ENCODE peak calls at places on chromosomes 12 and 14, in seven cellular contexts. B is Peyer's patch; Q is CD8-positive, alpha-beta T cell; Y is left lung; O is heart right ventricle; U is upper lobe of right lung; S is lower lobe of right lung. G is an unnamed sample.

GRCh38 chr12:56029666-56030293 is 8.9 kb downstream of the IKZF4 start:
- DNase-seq in S (no peak), U (no peak), B (peak; percentile 68), O (peak; percentile 28), Q (no peak), Y (no peak), G (no peak)

GRCh38 chr14:51419685-51420084 is 179.6 kb downstream of the TMX1 start:
- DNase-seq in O (no peak), Q (peak; percentile 2), U (no peak), S (no peak), B (no peak), Y (no peak), G (no peak)

GRCh38 chr12:25284024-25284423 is 33.3 kb upstream of the KRAS start:
- DNase-seq in S (no peak), Y (no peak), U (no peak), B (no peak), O (no peak), Q (no peak), G (no peak)

GRCh38 chr12:57390174-57390573 is 40.7 kb downstream of the R3HDM2 start:
- DNase-seq in B (no peak), U (no peak), Q (no peak), S (no peak), O (no peak), Y (no peak), G (no peak)

GRCh38 chr12:67018105-67018504 is 251.1 kb upstream of the CAND1 start:
- DNase-seq in S (no peak), O (no peak), U (no peak), B (no peak), Q (no peak), Y (no peak), G (no peak)

GRCh38 chr12:89349814-89350213 is 2.5 kb downstream of the DUSP6 start:
- DNase-seq in Y (no peak), B (no peak), Q (no peak), O (peak; percentile 64), U (no peak), S (no peak), G (no peak)

GRCh38 chr12:26274441-26275312 is 79.3 kb downstream of the SSPN start:
- DNase-seq in Y (peak; percentile 87), O (peak; percentile 87), B (peak; percentile 88), U (peak; percentile 89), Q (no peak), S (peak; percentile 86), G (peak; percentile 92)

GRCh38 chr12:52903285-52903854 is 1.5 kb downstream of the KRT8 start:
- DNase-seq in Y (peak; percentile 86), O (peak; percentile 79), B (peak; percentile 75), U (peak; percentile 91), Q (peak; percentile 27), S (peak; percentile 87), G (peak; percentile 87)

GRCh38 chr12:67193705-67194104 is 75.5 kb upstream of the CAND1 start:
- DNase-seq in U (no peak), B (no peak), Y (no peak), O (peak; percentile 4), Q (no peak), S (no peak), G (no peak)

GRCh38 chr12:25269701-25270100 is 19.0 kb upstream of the KRAS start:
- DNase-seq in Y (no peak), S (no peak), U (no peak), Q (no peak), O (no peak), B (no peak), G (no peak)

GRCh38 chr14:96602186-96602585 is 100.0 kb downstream of the PAPOLA start:
- DNase-seq in Q (no peak), O (no peak), B (no peak), U (no peak), Y (no peak), S (no peak), G (no peak)

GRCh38 chr14:69005432-69006148 is 26.5 kb upstream of the ACTN1 start:
- DNase-seq in B (peak; percentile 58), Q (no peak), O (peak; percentile 52), Y (no peak), S (no peak), U (no peak), G (peak; percentile 94)

GRCh38 chr12:118345355-118345754 is 27.4 kb downstream of the TAOK3 start:
- DNase-seq in O (no peak), S (no peak), Y (no peak), U (no peak), B (no peak), Q (no peak), G (no peak)

GRCh38 chr14:88473791-88474190 is 81.0 kb downstream of the PTPN21 start:
- DNase-seq in Y (no peak), Q (no peak), S (no peak), U (no peak), O (no peak), B (no peak), G (no peak)

GRCh38 chr14:79466938-79467527 is 744.3 kb downstream of the DIO2 start:
- DNase-seq in O (no peak), U (no peak), S (no peak), Y (peak; percentile 47), B (no peak), Q (no peak), G (no peak)

GRCh38 chr12:89345830-89346740 is 6.2 kb downstream of the DUSP6 start:
- DNase-seq in Y (peak; percentile 78), O (peak; percentile 80), Q (no peak), U (peak; percentile 76), S (peak; percentile 80), B (peak; percentile 85), G (peak; percentile 71)

GRCh38 chr12:12926571-12927071 is 25.3 kb downstream of the GPRC5D start:
- DNase-seq in B (no peak), Q (no peak), S (no peak), O (no peak), Y (no peak), U (no peak), G (no peak)

GRCh38 chr12:18882690-18883089 is 144.8 kb downstream of the CAPZA3 start:
- DNase-seq in S (no peak), U (no peak), O (no peak), B (no peak), Q (no peak), Y (no peak), G (no peak)

GRCh38 chr12:11795910-11796459 is 146.5 kb downstream of the ETV6 start:
- DNase-seq in O (no peak), B (no peak), Y (no peak), S (no peak), Q (no peak), U (no peak), G (no peak)

GRCh38 chr14:71856199-71856919 is 75.9 kb upstream of the RGS6 start:
- DNase-seq in O (no peak), U (no peak), Q (no peak), B (no peak), S (no peak), Y (no peak), G (no peak)

GRCh38 chr12:6460751-6461371 is 9.0 kb downstream of the TAPBPL start:
- DNase-seq in S (no peak), Q (no peak), Y (no peak), O (no peak), U (no peak), B (no peak), G (no peak)

DNA sequence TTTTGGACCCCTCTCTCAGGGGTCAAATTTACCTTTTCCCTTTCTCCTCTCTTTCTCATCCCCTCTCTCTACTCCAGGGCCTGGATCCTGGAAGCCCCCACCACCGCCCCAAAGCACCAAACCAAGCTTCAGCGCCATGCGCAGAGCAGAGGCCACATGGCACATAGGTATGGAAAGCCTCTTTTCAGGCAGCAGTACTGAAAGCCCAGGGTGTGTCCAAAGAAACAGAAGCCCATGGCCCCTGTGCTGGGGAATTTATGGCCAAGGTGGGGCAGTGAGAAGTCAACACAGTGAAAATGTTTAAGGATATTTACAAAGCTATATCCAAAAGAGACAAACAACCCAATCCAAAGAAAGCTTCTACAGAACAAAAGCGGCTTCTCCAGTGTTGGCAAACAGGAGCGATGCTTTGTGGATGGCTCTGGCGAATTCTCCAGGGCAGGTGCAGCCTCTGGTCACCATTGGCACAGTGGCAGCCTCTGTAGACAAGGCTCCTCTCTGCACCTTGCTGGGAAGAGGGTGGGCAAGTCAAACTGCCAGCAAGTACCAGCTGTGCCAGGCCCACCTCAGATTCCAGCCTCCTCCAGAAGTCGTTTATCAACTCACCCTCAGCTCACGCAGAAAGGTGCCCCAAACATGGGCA is 4.8 kb upstream of the CPNE6 start:
- DNase-seq in U (peak; percentile 43), Q (no peak), Y (peak; percentile 34), B (no peak), S (no peak), O (no peak), G (peak; percentile 55)
- H3K4me1 ChIP-seq in U (no peaks in the 10 kb centered on the region), Q (no peaks in the 10 kb centered on the region), Y (no peaks in the 10 kb centered on the region), B (no peaks in the 10 kb centered on the region), S (no peaks in the 10 kb centered on the region), O (no peaks in the 10 kb centered on the region), G (no peaks in the 10 kb centered on the region)

GRCh38 chr12:50162225-50162624 is 4.9 kb downstream of the CERS5 start:
- DNase-seq in B (no peak), O (no peak), S (no peak), Y (no peak), U (no peak), Q (no peak), G (no peak)

GRCh38 chr12:50157259-50157658 is 9.9 kb downstream of the CERS5 start:
- DNase-seq in Q (no peak), Y (no peak), U (no peak), O (no peak), S (no peak), B (no peak), G (no peak)

GRCh38 chr12:50164963-50165362 is 2.2 kb downstream of the CERS5 start:
- DNase-seq in U (no peak), B (no peak), S (no peak), O (no peak), Y (no peak), Q (no peak), G (no peak)

GRCh38 chr12:50156641-50157040 is 10.5 kb downstream of the CERS5 start:
- DNase-seq in U (no peak), O (no peak), Y (no peak), S (no peak), Q (no peak), B (no peak), G (no peak)

DNA sequence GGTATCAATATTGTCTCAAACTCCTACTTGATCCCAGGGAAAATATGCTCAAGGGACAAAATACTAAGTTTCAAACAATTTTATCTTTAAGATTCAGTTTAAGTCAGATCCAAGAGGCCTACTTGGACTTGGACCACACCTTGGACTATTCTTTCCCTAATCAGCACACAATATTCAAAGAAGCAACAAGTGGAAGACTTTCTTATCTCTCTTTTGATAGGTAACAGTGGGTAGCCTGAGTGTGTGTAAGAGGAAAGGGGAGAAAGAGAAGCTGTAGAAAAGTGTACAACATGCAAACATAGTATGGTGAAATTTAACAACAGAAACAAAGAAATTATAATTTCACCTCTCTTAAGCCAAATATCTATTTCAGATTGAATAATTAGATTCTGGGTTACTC is 6.5 kb downstream of the CERS5 start:
- DNase-seq in S (no peak), Y (no peak), O (no peak), Q (no peak), B (no peak), U (no peak), G (no peak)
- H3K27ac ChIP-seq in S (no peak overlapping the region), Y (no peak overlapping the region), O (no peak overlapping the region), Q (no peak overlapping the region), B (no peak overlapping the region), U (no peak overlapping the region), G (no peak overlapping the region)

GRCh38 chr12:29780084-29780483 is 3.7 kb downstream of the TMTC1 start:
- DNase-seq in U (no peak), Q (no peak), Y (no peak), O (no peak), S (no peak), B (no peak), G (no peak)
- H3K4me3 ChIP-seq in U (no peak overlapping the region), Q (no peak overlapping the region), Y (no peak overlapping the region), O (no peak overlapping the region), S (no peak overlapping the region), B (no peak overlapping the region), G (no peak overlapping the region)

GRCh38 chr12:122018457-122018856 is 3.2 kb upstream of the BCL7A start:
- DNase-seq in Q (no peak), U (no peak), O (no peak), S (no peak), B (no peak), Y (no peak), G (no peak)
- H3K4me1 ChIP-seq in Q (peaks cover 12% of the 10 kb centered on the region), U (peaks cover 3% of the 10 kb centered on the region), O (peaks cover 14% of the 10 kb centered on the region), S (peaks cover 17% of the 10 kb centered on the region), B (no peaks in the 10 kb centered on the region), Y (peaks cover 4% of the 10 kb centered on the region), G (no peaks in the 10 kb centered on the region)